ENCODE peak calls at places on chromosomes 5 and 9, in ten cellular contexts. One of them, this sample, is unnamed.

GRCh38 chr5:135203019-135203418 is 169.0 kb upstream of the PITX1 start:
- DNase-seq in NCI-H460: no peak
- DNase-seq in transverse colon: no peak
- DNase-seq in cardiac muscle cell: no peak
- DNase-seq in cardiac fibroblast: no peak
- DNase-seq in skeletal muscle cell: no peak
- DNase-seq in smooth muscle cell of the brain vasculature: no peak
- DNase-seq in AG09319: no peak
- DNase-seq in activated CD4-positive, alpha-beta T cell treated with anti-CD3 and anti-CD28 coated beads for 1 hour: no peak
- DNase-seq in central memory CD8-positive, alpha-beta T cell: no peak
- DNase-seq in this sample: no peak

GRCh38 chr5:166341708-166342329 is 1949.6 kb upstream of the WWC1 start:
- DNase-seq in cardiac fibroblast: peak
- DNase-seq in smooth muscle cell of the brain vasculature: no peak
- DNase-seq in activated CD4-positive, alpha-beta T cell treated with anti-CD3 and anti-CD28 coated beads for 1 hour: no peak
- DNase-seq in cardiac muscle cell: no peak
- DNase-seq in skeletal muscle cell: no peak
- DNase-seq in AG09319: no peak
- DNase-seq in central memory CD8-positive, alpha-beta T cell: no peak
- DNase-seq in NCI-H460: peak
- DNase-seq in transverse colon: no peak
- DNase-seq in this sample: no peak

GRCh38 chr5:116517557-116517956 is 57.1 kb downstream of the SEMA6A start:
- DNase-seq in NCI-H460: no peak
- DNase-seq in activated CD4-positive, alpha-beta T cell treated with anti-CD3 and anti-CD28 coated beads for 1 hour: no peak
- DNase-seq in transverse colon: no peak
- DNase-seq in smooth muscle cell of the brain vasculature: no peak
- DNase-seq in central memory CD8-positive, alpha-beta T cell: no peak
- DNase-seq in skeletal muscle cell: no peak
- DNase-seq in cardiac muscle cell: no peak
- DNase-seq in cardiac fibroblast: no peak
- DNase-seq in AG09319: no peak
- DNase-seq in this sample: no peak

GRCh38 chr5:143693691-143694252 is 118.2 kb upstream of the HMHB1 start:
- DNase-seq in skeletal muscle cell: no peak
- DNase-seq in activated CD4-positive, alpha-beta T cell treated with anti-CD3 and anti-CD28 coated beads for 1 hour: no peak
- DNase-seq in smooth muscle cell of the brain vasculature: no peak
- DNase-seq in NCI-H460: no peak
- DNase-seq in cardiac fibroblast: no peak
- DNase-seq in cardiac muscle cell: no peak
- DNase-seq in transverse colon: no peak
- DNase-seq in central memory CD8-positive, alpha-beta T cell: peak
- DNase-seq in AG09319: no peak
- DNase-seq in this sample: no peak

GRCh38 chr5:43357067-43357466 is 43.9 kb upstream of the HMGCS1 start:
- DNase-seq in activated CD4-positive, alpha-beta T cell treated with anti-CD3 and anti-CD28 coated beads for 1 hour: no peak
- DNase-seq in NCI-H460: no peak
- DNase-seq in cardiac fibroblast: no peak
- DNase-seq in skeletal muscle cell: no peak
- DNase-seq in central memory CD8-positive, alpha-beta T cell: no peak
- DNase-seq in AG09319: no peak
- DNase-seq in transverse colon: no peak
- DNase-seq in cardiac muscle cell: no peak
- DNase-seq in smooth muscle cell of the brain vasculature: no peak
- DNase-seq in this sample: no peak

GRCh38 chr5:3201121-3201520 is 394.5 kb upstream of the IRX1 start:
- DNase-seq in cardiac fibroblast: no peak
- DNase-seq in transverse colon: no peak
- DNase-seq in AG09319: no peak
- DNase-seq in NCI-H460: no peak
- DNase-seq in central memory CD8-positive, alpha-beta T cell: no peak
- DNase-seq in smooth muscle cell of the brain vasculature: no peak
- DNase-seq in skeletal muscle cell: no peak
- DNase-seq in cardiac muscle cell: no peak
- DNase-seq in activated CD4-positive, alpha-beta T cell treated with anti-CD3 and anti-CD28 coated beads for 1 hour: no peak
- DNase-seq in this sample: no peak

GRCh38 chr5:158487677-158488076 is 612.0 kb downstream of the EBF1 start:
- DNase-seq in central memory CD8-positive, alpha-beta T cell: no peak
- DNase-seq in cardiac muscle cell: no peak
- DNase-seq in NCI-H460: no peak
- DNase-seq in cardiac fibroblast: no peak
- DNase-seq in transverse colon: no peak
- DNase-seq in skeletal muscle cell: no peak
- DNase-seq in activated CD4-positive, alpha-beta T cell treated with anti-CD3 and anti-CD28 coated beads for 1 hour: no peak
- DNase-seq in AG09319: no peak
- DNase-seq in smooth muscle cell of the brain vasculature: no peak
- DNase-seq in this sample: no peak

GRCh38 chr5:502325-503079 is 21.7 kb downstream of the SLC9A3 start:
- DNase-seq in central memory CD8-positive, alpha-beta T cell: no peak
- DNase-seq in activated CD4-positive, alpha-beta T cell treated with anti-CD3 and anti-CD28 coated beads for 1 hour: no peak
- DNase-seq in AG09319: no peak
- DNase-seq in cardiac muscle cell: no peak
- DNase-seq in skeletal muscle cell: no peak
- DNase-seq in NCI-H460: no peak
- DNase-seq in transverse colon: no peak
- DNase-seq in cardiac fibroblast: no peak
- DNase-seq in smooth muscle cell of the brain vasculature: no peak
- DNase-seq in this sample: peak

GRCh38 chr9:134728801-134729495 is 87.3 kb downstream of the COL5A1 start:
- DNase-seq in NCI-H460: no peak
- DNase-seq in central memory CD8-positive, alpha-beta T cell: no peak
- DNase-seq in cardiac fibroblast: no peak
- DNase-seq in smooth muscle cell of the brain vasculature: no peak
- DNase-seq in activated CD4-positive, alpha-beta T cell treated with anti-CD3 and anti-CD28 coated beads for 1 hour: no peak
- DNase-seq in AG09319: no peak
- DNase-seq in transverse colon: no peak
- DNase-seq in cardiac muscle cell: no peak
- DNase-seq in skeletal muscle cell: no peak
- DNase-seq in this sample: no peak

GRCh38 chr9:136358016-136358415 is 5.5 kb downstream of the DNLZ start:
- DNase-seq in skeletal muscle cell: no peak
- DNase-seq in cardiac fibroblast: no peak
- DNase-seq in cardiac muscle cell: no peak
- DNase-seq in transverse colon: no peak
- DNase-seq in NCI-H460: no peak
- DNase-seq in central memory CD8-positive, alpha-beta T cell: no peak
- DNase-seq in smooth muscle cell of the brain vasculature: no peak
- DNase-seq in AG09319: no peak
- DNase-seq in activated CD4-positive, alpha-beta T cell treated with anti-CD3 and anti-CD28 coated beads for 1 hour: no peak
- DNase-seq in this sample: no peak

GRCh38 chr9:137271696-137272076 is 5.8 kb upstream of the TOR4A start:
- DNase-seq in NCI-H460: no peak
- DNase-seq in transverse colon: no peak
- DNase-seq in central memory CD8-positive, alpha-beta T cell: no peak
- DNase-seq in cardiac fibroblast: no peak
- DNase-seq in AG09319: no peak
- DNase-seq in activated CD4-positive, alpha-beta T cell treated with anti-CD3 and anti-CD28 coated beads for 1 hour: no peak
- DNase-seq in smooth muscle cell of the brain vasculature: no peak
- DNase-seq in cardiac muscle cell: no peak
- DNase-seq in skeletal muscle cell: no peak
- DNase-seq in this sample: no peak

GRCh38 chr5:128118214-128118613 is 34.6 kb downstream of the SLC12A2 start:
- DNase-seq in central memory CD8-positive, alpha-beta T cell: no peak
- DNase-seq in AG09319: no peak
- DNase-seq in cardiac fibroblast: no peak
- DNase-seq in cardiac muscle cell: no peak
- DNase-seq in activated CD4-positive, alpha-beta T cell treated with anti-CD3 and anti-CD28 coated beads for 1 hour: no peak
- DNase-seq in skeletal muscle cell: no peak
- DNase-seq in transverse colon: no peak
- DNase-seq in NCI-H460: no peak
- DNase-seq in smooth muscle cell of the brain vasculature: no peak
- DNase-seq in this sample: no peak

GRCh38 chr5:117682416-117682815 is 1107.8 kb upstream of the SEMA6A start:
- DNase-seq in transverse colon: no peak
- DNase-seq in NCI-H460: no peak
- DNase-seq in cardiac fibroblast: no peak
- DNase-seq in smooth muscle cell of the brain vasculature: no peak
- DNase-seq in activated CD4-positive, alpha-beta T cell treated with anti-CD3 and anti-CD28 coated beads for 1 hour: no peak
- DNase-seq in cardiac muscle cell: no peak
- DNase-seq in skeletal muscle cell: no peak
- DNase-seq in AG09319: no peak
- DNase-seq in central memory CD8-positive, alpha-beta T cell: no peak
- DNase-seq in this sample: no peak

GRCh38 chr5:107594253-107595045 is 76.3 kb downstream of the EFNA5 start:
- DNase-seq in AG09319: no peak
- DNase-seq in smooth muscle cell of the brain vasculature: no peak
- DNase-seq in cardiac fibroblast: peak
- DNase-seq in NCI-H460: no peak
- DNase-seq in activated CD4-positive, alpha-beta T cell treated with anti-CD3 and anti-CD28 coated beads for 1 hour: no peak
- DNase-seq in central memory CD8-positive, alpha-beta T cell: no peak
- DNase-seq in skeletal muscle cell: no peak
- DNase-seq in cardiac muscle cell: no peak
- DNase-seq in transverse colon: peak
- DNase-seq in this sample: no peak

GRCh38 chr9:14144215-14144614 is 169.7 kb downstream of the NFIB start:
- DNase-seq in smooth muscle cell of the brain vasculature: no peak
- DNase-seq in skeletal muscle cell: no peak
- DNase-seq in cardiac muscle cell: no peak
- DNase-seq in activated CD4-positive, alpha-beta T cell treated with anti-CD3 and anti-CD28 coated beads for 1 hour: no peak
- DNase-seq in NCI-H460: no peak
- DNase-seq in transverse colon: no peak
- DNase-seq in central memory CD8-positive, alpha-beta T cell: no peak
- DNase-seq in cardiac fibroblast: no peak
- DNase-seq in AG09319: no peak
- DNase-seq in this sample: no peak

GRCh38 chr9:99312736-99313135 is 90.7 kb downstream of the SEC61B start:
- DNase-seq in activated CD4-positive, alpha-beta T cell treated with anti-CD3 and anti-CD28 coated beads for 1 hour: no peak
- DNase-seq in NCI-H460: no peak
- DNase-seq in AG09319: no peak
- DNase-seq in cardiac fibroblast: no peak
- DNase-seq in skeletal muscle cell: no peak
- DNase-seq in central memory CD8-positive, alpha-beta T cell: no peak
- DNase-seq in transverse colon: no peak
- DNase-seq in cardiac muscle cell: no peak
- DNase-seq in smooth muscle cell of the brain vasculature: no peak
- DNase-seq in this sample: no peak

GRCh38 chr9:133869674-133870419 is 122.3 kb downstream of the VAV2 start:
- DNase-seq in NCI-H460: no peak
- DNase-seq in smooth muscle cell of the brain vasculature: no peak
- DNase-seq in skeletal muscle cell: no peak
- DNase-seq in transverse colon: no peak
- DNase-seq in AG09319: no peak
- DNase-seq in cardiac muscle cell: peak
- DNase-seq in cardiac fibroblast: peak
- DNase-seq in central memory CD8-positive, alpha-beta T cell: no peak
- DNase-seq in activated CD4-positive, alpha-beta T cell treated with anti-CD3 and anti-CD28 coated beads for 1 hour: no peak
- DNase-seq in this sample: no peak